ENCODE peak calls at places on chromosomes 6 and 20, in ten cellular contexts. One of them, this sample, is unnamed.

GRCh38 chr6:45633272-45633908 is 255.7 kb upstream of the SUPT3H start:
- DNase-seq in brain microvascular endothelial cell: no peak
- DNase-seq in psoas muscle: no peak
- DNase-seq in H7: no peak
- DNase-seq in breast epithelium: no peak
- DNase-seq in epithelial cell of esophagus: no peak
- DNase-seq in HepG2: no peak
- DNase-seq in mesendoderm: no peak
- DNase-seq in IMR-90: no peak
- DNase-seq in naive thymus-derived CD4-positive, alpha-beta T cell: no peak
- DNase-seq in this sample: no peak

GRCh38 chr20:23415958-23416583 is 5.2 kb downstream of the NAPB start:
- DNase-seq in brain microvascular endothelial cell: no peak
- DNase-seq in psoas muscle: no peak
- DNase-seq in H7: no peak
- DNase-seq in breast epithelium: no peak
- DNase-seq in epithelial cell of esophagus: peak; percentile 70
- DNase-seq in HepG2: no peak
- DNase-seq in mesendoderm: peak; percentile 6
- DNase-seq in IMR-90: no peak
- DNase-seq in naive thymus-derived CD4-positive, alpha-beta T cell: no peak
- DNase-seq in this sample: no peak

GRCh38 chr20:4375881-4376280 is 345.8 kb upstream of the PRND start:
- DNase-seq in brain microvascular endothelial cell: peak; percentile 70
- DNase-seq in psoas muscle: no peak
- DNase-seq in H7: no peak
- DNase-seq in breast epithelium: no peak
- DNase-seq in epithelial cell of esophagus: peak; percentile 82
- DNase-seq in HepG2: no peak
- DNase-seq in mesendoderm: no peak
- DNase-seq in IMR-90: peak; percentile 84
- DNase-seq in naive thymus-derived CD4-positive, alpha-beta T cell: no peak
- DNase-seq in this sample: no peak

GRCh38 chr6:91437295-91437694 is 850.4 kb upstream of the MAP3K7 start:
- DNase-seq in brain microvascular endothelial cell: no peak
- DNase-seq in psoas muscle: no peak
- DNase-seq in H7: peak; percentile 11
- DNase-seq in breast epithelium: no peak
- DNase-seq in epithelial cell of esophagus: no peak
- DNase-seq in HepG2: no peak
- DNase-seq in mesendoderm: peak; percentile 9
- DNase-seq in IMR-90: no peak
- DNase-seq in naive thymus-derived CD4-positive, alpha-beta T cell: no peak
- DNase-seq in this sample: no peak

GRCh38 chr20:46959081-46959692 is 64.5 kb downstream of the EYA2 start:
- DNase-seq in brain microvascular endothelial cell: peak; percentile 94
- DNase-seq in psoas muscle: no peak
- DNase-seq in H7: no peak
- DNase-seq in breast epithelium: no peak
- DNase-seq in epithelial cell of esophagus: peak; percentile 95
- DNase-seq in HepG2: peak; percentile 59
- DNase-seq in mesendoderm: no peak
- DNase-seq in IMR-90: peak; percentile 99
- DNase-seq in naive thymus-derived CD4-positive, alpha-beta T cell: no peak
- DNase-seq in this sample: no peak

GRCh38 chr6:82246802-82247633 is 526 bp downstream of the IBTK start:
- DNase-seq in brain microvascular endothelial cell: peak; percentile 51
- DNase-seq in psoas muscle: peak; percentile 64
- DNase-seq in H7: no peak
- DNase-seq in breast epithelium: peak; percentile 43
- DNase-seq in epithelial cell of esophagus: peak; percentile 45
- DNase-seq in HepG2: peak; percentile 83
- DNase-seq in mesendoderm: peak; percentile 91
- DNase-seq in IMR-90: peak; percentile 30
- DNase-seq in naive thymus-derived CD4-positive, alpha-beta T cell: no peak
- DNase-seq in this sample: peak; percentile 82

GRCh38 chr6:52639493-52639892 is 31.4 kb upstream of the TMEM14A start:
- DNase-seq in brain microvascular endothelial cell: no peak
- DNase-seq in psoas muscle: no peak
- DNase-seq in H7: no peak
- DNase-seq in breast epithelium: no peak
- DNase-seq in epithelial cell of esophagus: no peak
- DNase-seq in HepG2: no peak
- DNase-seq in mesendoderm: no peak
- DNase-seq in IMR-90: no peak
- DNase-seq in naive thymus-derived CD4-positive, alpha-beta T cell: no peak
- DNase-seq in this sample: no peak

GRCh38 chr20:34129518-34130162 is 17.6 kb upstream of the EIF2S2 start:
- DNase-seq in brain microvascular endothelial cell: peak; percentile 68
- DNase-seq in psoas muscle: peak; percentile 37
- DNase-seq in H7: peak; percentile 86
- DNase-seq in breast epithelium: no peak
- DNase-seq in epithelial cell of esophagus: peak; percentile 77
- DNase-seq in HepG2: peak; percentile 89
- DNase-seq in mesendoderm: peak; percentile 84
- DNase-seq in IMR-90: peak; percentile 73
- DNase-seq in naive thymus-derived CD4-positive, alpha-beta T cell: peak; percentile 64
- DNase-seq in this sample: no peak

DNA sequence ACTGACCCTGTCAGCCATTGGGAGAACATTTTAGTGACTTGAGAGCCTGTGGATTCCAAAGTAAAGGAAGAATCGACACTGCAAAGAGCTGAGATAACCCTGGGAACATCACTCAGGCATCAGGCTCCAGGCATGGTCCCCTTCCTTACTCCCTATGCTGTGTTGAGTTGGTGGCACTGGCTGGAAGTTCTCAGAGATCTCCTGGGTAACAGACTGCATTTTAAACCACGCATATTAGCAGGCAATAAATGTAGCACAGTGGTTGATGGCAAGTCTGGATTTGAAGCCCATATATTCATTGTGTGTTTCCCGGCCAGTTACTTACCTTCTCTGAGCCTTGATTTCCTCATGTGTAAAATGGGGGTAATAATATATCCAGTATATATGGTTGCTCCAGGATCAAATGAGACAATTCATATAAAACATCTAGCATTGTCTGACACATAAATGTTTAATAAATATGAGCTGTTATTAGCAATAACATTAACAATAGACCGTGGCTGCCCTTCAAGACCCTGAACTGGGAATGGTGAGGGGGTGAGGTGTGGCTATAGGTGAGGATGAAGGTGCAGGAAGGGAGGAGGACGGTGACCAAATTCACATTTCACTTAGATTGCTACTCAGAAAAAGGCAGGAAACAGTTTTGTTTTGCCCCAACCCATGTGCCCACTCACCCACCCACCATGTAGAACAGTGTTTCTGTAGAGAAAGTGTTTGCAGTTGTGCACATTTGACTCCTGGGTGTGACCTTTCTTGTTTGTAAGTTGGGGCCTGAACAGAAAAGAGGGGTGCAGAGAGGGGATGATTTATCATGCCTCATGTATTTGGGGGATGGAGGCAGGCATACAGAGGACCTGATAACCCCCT is 2.1 kb downstream of the PLCG1 start:
- DNase-seq in brain microvascular endothelial cell: no peak
- DNase-seq in psoas muscle: no peak
- DNase-seq in H7: no peak
- DNase-seq in breast epithelium: no peak
- DNase-seq in epithelial cell of esophagus: no peak
- DNase-seq in HepG2: no peak
- DNase-seq in mesendoderm: no peak
- DNase-seq in IMR-90: no peak
- DNase-seq in naive thymus-derived CD4-positive, alpha-beta T cell: no peak
- DNase-seq in this sample: no peak
- H3K4me3 ChIP-seq in brain microvascular endothelial cell: peak overlapping the region; percentile 72
- H3K4me3 ChIP-seq in psoas muscle: peak overlapping the region; percentile 75
- H3K4me3 ChIP-seq in H7: no peak overlapping the region
- H3K4me3 ChIP-seq in breast epithelium: peak overlapping the region; percentile 91
- H3K4me3 ChIP-seq in epithelial cell of esophagus: peak overlapping the region; percentile 65
- H3K4me3 ChIP-seq in HepG2: peak overlapping the region; percentile 91
- H3K4me3 ChIP-seq in mesendoderm: peak overlapping the region; percentile 91
- H3K4me3 ChIP-seq in IMR-90: peak overlapping the region; percentile 98
- H3K4me3 ChIP-seq in naive thymus-derived CD4-positive, alpha-beta T cell: peak overlapping the region; percentile 82
- H3K4me3 ChIP-seq in this sample: peak overlapping the region; percentile 93

GRCh38 chr6:31660224-31660997 is at the start of gene C6orf47:
- DNase-seq in brain microvascular endothelial cell: peak; percentile 72
- DNase-seq in psoas muscle: peak; percentile 91
- DNase-seq in H7: peak; percentile 97
- DNase-seq in breast epithelium: peak; percentile 80
- DNase-seq in epithelial cell of esophagus: peak; percentile 79
- DNase-seq in HepG2: peak; percentile 79
- DNase-seq in mesendoderm: peak; percentile 90
- DNase-seq in IMR-90: peak; percentile 75
- DNase-seq in naive thymus-derived CD4-positive, alpha-beta T cell: peak; percentile 68
- DNase-seq in this sample: peak; percentile 93

GRCh38 chr6:31659649-31660223 is 842 bp downstream of the C6orf47 start:
- DNase-seq in brain microvascular endothelial cell: no peak
- DNase-seq in psoas muscle: no peak
- DNase-seq in H7: peak; percentile 70
- DNase-seq in breast epithelium: no peak
- DNase-seq in epithelial cell of esophagus: peak; percentile 57
- DNase-seq in HepG2: no peak
- DNase-seq in mesendoderm: no peak
- DNase-seq in IMR-90: peak; percentile 23
- DNase-seq in naive thymus-derived CD4-positive, alpha-beta T cell: peak; percentile 35
- DNase-seq in this sample: no peak

GRCh38 chr6:31661867-31662723 is 1.5 kb upstream of the C6orf47 start:
- DNase-seq in brain microvascular endothelial cell: no peak
- DNase-seq in psoas muscle: no peak
- DNase-seq in H7: no peak
- DNase-seq in breast epithelium: no peak
- DNase-seq in epithelial cell of esophagus: no peak
- DNase-seq in HepG2: no peak
- DNase-seq in mesendoderm: no peak
- DNase-seq in IMR-90: no peak
- DNase-seq in naive thymus-derived CD4-positive, alpha-beta T cell: no peak
- DNase-seq in this sample: no peak

GRCh38 chr6:31663087-31663960 is 1.5 kb downstream of the GPANK1 start:
- DNase-seq in brain microvascular endothelial cell: no peak
- DNase-seq in psoas muscle: no peak
- DNase-seq in H7: no peak
- DNase-seq in breast epithelium: no peak
- DNase-seq in epithelial cell of esophagus: peak; percentile 67
- DNase-seq in HepG2: no peak
- DNase-seq in mesendoderm: no peak
- DNase-seq in IMR-90: peak; percentile 70
- DNase-seq in naive thymus-derived CD4-positive, alpha-beta T cell: no peak
- DNase-seq in this sample: no peak

GRCh38 chr6:31660998-31661866 is 654 bp upstream of the C6orf47 start:
- DNase-seq in brain microvascular endothelial cell: no peak
- DNase-seq in psoas muscle: no peak
- DNase-seq in H7: no peak
- DNase-seq in breast epithelium: no peak
- DNase-seq in epithelial cell of esophagus: no peak
- DNase-seq in HepG2: no peak
- DNase-seq in mesendoderm: no peak
- DNase-seq in IMR-90: peak; percentile 50
- DNase-seq in naive thymus-derived CD4-positive, alpha-beta T cell: no peak
- DNase-seq in this sample: no peak
- H3K4me3 ChIP-seq in brain microvascular endothelial cell: peak overlapping the region; percentile 87
- H3K4me3 ChIP-seq in psoas muscle: peak overlapping the region; percentile 79
- H3K4me3 ChIP-seq in H7: peak overlapping the region; percentile 86
- H3K4me3 ChIP-seq in breast epithelium: peak overlapping the region; percentile 91
- H3K4me3 ChIP-seq in epithelial cell of esophagus: peak overlapping the region; percentile 96
- H3K4me3 ChIP-seq in HepG2: peak overlapping the region; percentile 68
- H3K4me3 ChIP-seq in mesendoderm: peak overlapping the region; percentile 14
- H3K4me3 ChIP-seq in IMR-90: peak overlapping the region; percentile 92
- H3K4me3 ChIP-seq in naive thymus-derived CD4-positive, alpha-beta T cell: peak overlapping the region; percentile 79
- H3K4me3 ChIP-seq in this sample: peak overlapping the region; percentile 65

GRCh38 chr6:138795809-138796469 is at the start of gene ECT2L:
- DNase-seq in brain microvascular endothelial cell: peak; percentile 49
- DNase-seq in psoas muscle: peak; percentile 80
- DNase-seq in H7: peak; percentile 92
- DNase-seq in breast epithelium: peak; percentile 51
- DNase-seq in epithelial cell of esophagus: peak; percentile 76
- DNase-seq in HepG2: no peak
- DNase-seq in mesendoderm: peak; percentile 89
- DNase-seq in IMR-90: no peak
- DNase-seq in naive thymus-derived CD4-positive, alpha-beta T cell: peak; percentile 11
- DNase-seq in this sample: peak; percentile 87
- H3K4me3 ChIP-seq in brain microvascular endothelial cell: peak within 1 kb of the TSS; percentile 55
- H3K4me3 ChIP-seq in psoas muscle: peak within 1 kb of the TSS; percentile 55
- H3K4me3 ChIP-seq in H7: peak within 1 kb of the TSS; percentile 46
- H3K4me3 ChIP-seq in breast epithelium: peak within 1 kb of the TSS; percentile 61
- H3K4me3 ChIP-seq in epithelial cell of esophagus: peak within 1 kb of the TSS; percentile 35
- H3K4me3 ChIP-seq in HepG2: no peak within 1 kb of the TSS
- H3K4me3 ChIP-seq in mesendoderm: peak within 1 kb of the TSS; percentile 17
- H3K4me3 ChIP-seq in IMR-90: no peak within 1 kb of the TSS
- H3K4me3 ChIP-seq in naive thymus-derived CD4-positive, alpha-beta T cell: no peak within 1 kb of the TSS
- H3K4me3 ChIP-seq in this sample: peak within 1 kb of the TSS; percentile 49

GRCh38 chr6:113629940-113630339 is 227.2 kb upstream of the MARCKS start:
- DNase-seq in brain microvascular endothelial cell: no peak
- DNase-seq in psoas muscle: no peak
- DNase-seq in H7: no peak
- DNase-seq in breast epithelium: no peak
- DNase-seq in epithelial cell of esophagus: no peak
- DNase-seq in HepG2: no peak
- DNase-seq in mesendoderm: no peak
- DNase-seq in IMR-90: no peak
- DNase-seq in naive thymus-derived CD4-positive, alpha-beta T cell: no peak
- DNase-seq in this sample: no peak

GRCh38 chr6:113632220-113632864 is 224.8 kb upstream of the MARCKS start:
- DNase-seq in brain microvascular endothelial cell: peak; percentile 94
- DNase-seq in psoas muscle: peak; percentile 40
- DNase-seq in H7: no peak
- DNase-seq in breast epithelium: peak; percentile 36
- DNase-seq in epithelial cell of esophagus: peak; percentile 100
- DNase-seq in HepG2: peak; percentile 78
- DNase-seq in mesendoderm: peak; percentile 38
- DNase-seq in IMR-90: peak; percentile 88
- DNase-seq in naive thymus-derived CD4-positive, alpha-beta T cell: no peak
- DNase-seq in this sample: no peak

GRCh38 chr6:113631616-113632015 is 225.5 kb upstream of the MARCKS start:
- DNase-seq in brain microvascular endothelial cell: no peak
- DNase-seq in psoas muscle: no peak
- DNase-seq in H7: no peak
- DNase-seq in breast epithelium: no peak
- DNase-seq in epithelial cell of esophagus: peak; percentile 28
- DNase-seq in HepG2: no peak
- DNase-seq in mesendoderm: no peak
- DNase-seq in IMR-90: no peak
- DNase-seq in naive thymus-derived CD4-positive, alpha-beta T cell: no peak
- DNase-seq in this sample: no peak

GRCh38 chr6:113630738-113631535 is 226.2 kb upstream of the MARCKS start:
- DNase-seq in brain microvascular endothelial cell: peak; percentile 82
- DNase-seq in psoas muscle: no peak
- DNase-seq in H7: no peak
- DNase-seq in breast epithelium: no peak
- DNase-seq in epithelial cell of esophagus: peak; percentile 79
- DNase-seq in HepG2: no peak
- DNase-seq in mesendoderm: no peak
- DNase-seq in IMR-90: peak; percentile 86
- DNase-seq in naive thymus-derived CD4-positive, alpha-beta T cell: no peak
- DNase-seq in this sample: no peak

DNA sequence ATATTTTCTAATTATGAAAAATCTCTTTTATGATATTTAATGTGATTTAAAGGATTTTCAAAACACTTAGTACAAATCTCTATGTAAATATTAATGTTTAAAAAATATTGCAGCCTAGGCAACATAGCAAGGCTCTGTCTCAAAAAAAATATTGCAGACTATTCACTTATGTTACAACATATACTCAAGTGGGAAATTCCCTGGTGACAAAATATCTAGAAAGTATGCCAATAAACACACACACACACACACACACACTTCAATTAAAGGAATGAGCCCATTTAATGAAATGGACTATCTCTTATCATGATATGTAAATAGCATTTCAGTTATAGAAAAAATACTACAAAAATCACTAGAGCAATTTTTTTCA is 226.8 kb upstream of the MARCKS start:
- DNase-seq in brain microvascular endothelial cell: peak; percentile 54
- DNase-seq in psoas muscle: no peak
- DNase-seq in H7: no peak
- DNase-seq in breast epithelium: no peak
- DNase-seq in epithelial cell of esophagus: peak; percentile 83
- DNase-seq in HepG2: no peak
- DNase-seq in mesendoderm: no peak
- DNase-seq in IMR-90: peak; percentile 88
- DNase-seq in naive thymus-derived CD4-positive, alpha-beta T cell: no peak
- DNase-seq in this sample: no peak
- H3K4me3 ChIP-seq in brain microvascular endothelial cell: no peak overlapping the region
- H3K4me3 ChIP-seq in psoas muscle: peak overlapping the region; percentile 69
- H3K4me3 ChIP-seq in H7: no peak overlapping the region
- H3K4me3 ChIP-seq in breast epithelium: no peak overlapping the region
- H3K4me3 ChIP-seq in epithelial cell of esophagus: no peak overlapping the region
- H3K4me3 ChIP-seq in HepG2: no peak overlapping the region
- H3K4me3 ChIP-seq in mesendoderm: no peak overlapping the region
- H3K4me3 ChIP-seq in IMR-90: no peak overlapping the region
- H3K4me3 ChIP-seq in naive thymus-derived CD4-positive, alpha-beta T cell: no peak overlapping the region
- H3K4me3 ChIP-seq in this sample: peak overlapping the region; percentile 27